ENCODE peak calls at places on chromosomes 1 and 21, in six cellular contexts. O is A549, Y is neural crest cell, E is BJ, L is nephron progenitor cell, X is body of pancreas. J is an unnamed sample.

GRCh38 chr1:44553771-44554170 is 120.5 kb downstream of the TMEM53 start:
- DNase-seq in X (no peak), O (peak; percentile 59), Y (no peak), E (no peak), L (no peak), J (no peak)

GRCh38 chr1:89896105-89896942 is 75.5 kb downstream of the LRRC8D start:
- DNase-seq in X (no peak), Y (no peak), E (no peak), L (no peak), O (no peak), J (no peak)

GRCh38 chr21:35316933-35317332 is 267.8 kb upstream of the RUNX1 start:
- DNase-seq in E (no peak), X (no peak), O (no peak), Y (no peak), L (no peak), J (no peak)

GRCh38 chr1:215594640-215595039 is 27.5 kb downstream of the KCTD3 start:
- DNase-seq in Y (no peak), E (no peak), L (no peak), O (no peak), X (no peak), J (no peak)

GRCh38 chr1:210541680-210542358 is 213.1 kb downstream of the HHAT start:
- DNase-seq in Y (no peak), X (no peak), O (no peak), L (no peak), E (no peak), J (no peak)

GRCh38 chr1:54556110-54556509 is 8.1 kb downstream of the ACOT11 start:
- DNase-seq in Y (no peak), L (no peak), E (no peak), X (no peak), O (no peak), J (no peak)

GRCh38 chr1:50968884-50969610 is 998 bp upstream of the CDKN2C start:
- DNase-seq in X (peak; percentile 58), O (no peak), E (no peak), Y (peak; percentile 33), L (peak; percentile 47), J (peak; percentile 71)

GRCh38 chr1:223704921-223705878 is 7.1 kb upstream of the CAPN2 start:
- DNase-seq in O (no peak), L (no peak), Y (no peak), X (no peak), E (no peak), J (peak; percentile 69)

GRCh38 chr1:198657550-198658064 is 18.8 kb downstream of the PTPRC start:
- DNase-seq in E (peak; percentile 100), L (no peak), O (no peak), X (no peak), Y (no peak), J (no peak)

GRCh38 chr1:16218014-16218673 is 5.7 kb upstream of the ARHGEF19 start:
- DNase-seq in L (no peak), X (peak; percentile 20), E (no peak), Y (no peak), O (no peak), J (peak; percentile 80)

GRCh38 chr1:9080704-9081291 is 11.4 kb upstream of the SLC2A5 start:
- DNase-seq in L (no peak), X (no peak), Y (no peak), O (no peak), E (no peak), J (no peak)

GRCh38 chr1:98057236-98057635 is 136.4 kb upstream of the DPYD start:
- DNase-seq in X (no peak), Y (no peak), L (no peak), E (no peak), O (no peak), J (no peak)

GRCh38 chr1:227397356-227397978 is 79.2 kb upstream of the CDC42BPA start:
- DNase-seq in O (no peak), Y (no peak), L (no peak), E (no peak), X (no peak), J (no peak)

GRCh38 chr1:220694866-220695382 is 4.8 kb downstream of the C1orf115 start:
- DNase-seq in L (no peak), O (no peak), Y (no peak), X (no peak), E (no peak), J (no peak)

GRCh38 chr1:25099343-25099951 is 132.9 kb downstream of the SYF2 start:
- DNase-seq in X (no peak), E (no peak), L (peak; percentile 17), O (no peak), Y (no peak), J (no peak)

GRCh38 chr21:32297449-32297848 is 1.2 kb upstream of the MRAP start:
- DNase-seq in O (no peak), Y (no peak), L (no peak), X (no peak), E (no peak), J (no peak)

GRCh38 chr1:245441699-245442098 is 286.9 kb downstream of the KIF26B start:
- DNase-seq in Y (no peak), O (no peak), E (peak; percentile 25), X (no peak), L (no peak), J (no peak)

GRCh38 chr1:117077267-117077666 is 17.1 kb downstream of the TTF2 start:
- DNase-seq in O (no peak), Y (no peak), X (no peak), L (no peak), E (no peak), J (no peak)

GRCh38 chr1:84379128-84379527 is 19.2 kb upstream of the DNASE2B start:
- DNase-seq in E (peak; percentile 39), L (no peak), O (no peak), Y (no peak), X (no peak), J (no peak)

GRCh38 chr1:215824245-215824644 is 257.1 kb downstream of the KCTD3 start:
- DNase-seq in Y (no peak), E (no peak), L (no peak), X (no peak), O (no peak), J (no peak)

GRCh38 chr1:63004868-63005267 is 220.9 kb downstream of the ATG4C start:
- DNase-seq in L (no peak), Y (no peak), O (peak; percentile 6), X (no peak), E (no peak), J (no peak)

GRCh38 chr1:183562701-183563100 is 27.6 kb downstream of the NCF2 start:
- DNase-seq in Y (no peak), E (no peak), X (no peak), L (no peak), O (no peak), J (no peak)

GRCh38 chr1:28354121-28354520 is 15.4 kb upstream of the PHACTR4 start:
- DNase-seq in O (no peak), L (no peak), E (no peak), X (no peak), Y (no peak), J (no peak)

GRCh38 chr1:230054092-230054749 is 12.8 kb upstream of the GALNT2 start:
- DNase-seq in Y (no peak), E (no peak), L (no peak), O (no peak), X (no peak), J (no peak)

GRCh38 chr1:68745006-68745405 is 248.1 kb upstream of the DEPDC1 start:
- DNase-seq in Y (no peak), O (no peak), X (no peak), E (no peak), L (no peak), J (no peak)

GRCh38 chr1:32867671-32868070 is 3.0 kb downstream of the FNDC5 start:
- DNase-seq in L (no peak), X (no peak), E (no peak), Y (no peak), O (no peak), J (peak; percentile 55)

GRCh38 chr21:39217356-39218081 is 34.3 kb upstream of the PSMG1 start:
- DNase-seq in X (no peak), Y (no peak), L (no peak), E (no peak), O (no peak), J (no peak)

GRCh38 chr21:44511938-44512275 is 28.1 kb downstream of the KRTAP10-1 start:
- DNase-seq in Y (no peak), L (no peak), O (no peak), X (no peak), E (no peak), J (no peak)

GRCh38 chr1:101081496-101082282 is 56.1 kb upstream of the DPH5 start:
- DNase-seq in L (no peak), X (no peak), O (no peak), Y (no peak), E (no peak), J (no peak)

GRCh38 chr1:188027613-188028012 is 1198.9 kb downstream of the PLA2G4A start:
- DNase-seq in O (peak; percentile 25), E (peak; percentile 26), Y (no peak), L (no peak), X (no peak), J (no peak)
- TF ChIP-seq CTCF in O (no peak), E (no peak), Y (no peak), L (no peak), X (no peak), J (no peak)

DNA sequence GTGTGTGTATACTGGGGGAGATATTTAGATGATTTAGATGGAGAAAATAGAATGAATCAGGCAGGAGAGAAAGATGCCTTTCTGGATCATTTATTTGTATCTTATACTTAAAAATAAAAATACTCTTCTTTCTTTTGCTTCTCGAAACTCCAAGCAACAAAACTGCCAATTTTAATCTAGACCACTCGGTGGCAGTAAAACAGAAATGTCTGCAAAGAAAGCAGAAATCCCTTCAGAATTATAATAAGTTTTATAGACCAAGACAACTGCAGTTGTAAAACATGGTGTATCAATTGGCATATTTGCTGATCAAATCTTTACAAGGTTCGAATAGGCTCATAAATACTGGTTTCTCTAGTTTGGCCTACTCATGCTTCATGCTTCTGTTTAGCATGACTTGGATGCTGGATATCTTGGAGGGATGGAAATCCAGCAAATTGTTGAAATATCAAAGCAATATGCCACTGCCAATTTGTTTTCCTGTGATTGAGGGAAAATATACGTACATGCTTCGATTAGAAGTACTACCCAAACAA is 15.1 kb upstream of the C1orf87 start:
- DNase-seq in L (no peak), E (no peak), X (no peak), O (no peak), Y (no peak), J (no peak)
- TF ChIP-seq CTCF in L (no peak), E (peak; percentile 21), X (no peak), O (no peak), Y (peak; percentile 44), J (no peak)

GRCh38 chr1:95916616-95917015 is 682.6 kb downstream of the RWDD3 start:
- DNase-seq in Y (no peak), L (no peak), X (no peak), E (no peak), O (no peak), J (no peak)
- TF ChIP-seq CTCF in Y (peak; percentile 59), L (peak; percentile 51), X (no peak), E (no peak), O (no peak), J (no peak)

GRCh38 chr1:235642943-235643371 is 6.6 kb downstream of the GNG4 start:
- DNase-seq in E (no peak), L (no peak), X (no peak), O (no peak), Y (no peak), J (no peak)
- TF ChIP-seq CTCF in E (no peak), L (no peak), X (no peak), O (no peak), Y (no peak), J (no peak)

J was measured in suprapubic skin.